ENCODE peak calls at places on chromosomes 13 and 19, in seven cellular contexts. C is suprapubic skin, T is A549, S is Peyer's patch, F is IMR-90, H is heart left ventricle, V is spleen. P is an unnamed sample.

GRCh38 chr19:38278751-38279150 is 14.4 kb downstream of the SPINT2 start:
- DNase-seq in T (no peak), H (no peak), F (no peak), V (no peak), C (no peak), S (no peak), P (no peak)

GRCh38 chr13:46385946-46386345 is 1.1 kb downstream of the RUBCNL start:
- DNase-seq in T (no peak), F (no peak), V (no peak), S (no peak), C (no peak), H (no peak), P (no peak)

GRCh38 chr13:33536639-33537425 is 251.3 kb upstream of the STARD13 start:
- DNase-seq in H (no peak), S (no peak), F (peak), T (no peak), V (no peak), C (no peak), P (no peak)

GRCh38 chr19:41255171-41255570 is 9.0 kb upstream of the HNRNPUL1 start:
- DNase-seq in S (no peak), F (no peak), H (no peak), T (no peak), C (no peak), V (no peak), P (no peak)

GRCh38 chr19:40599331-40600085 is 1.7 kb upstream of the LTBP4 start:
- DNase-seq in F (no peak), C (no peak), V (no peak), S (no peak), T (no peak), H (peak), P (no peak)

GRCh38 chr13:27406178-27406939 is 18.1 kb upstream of the GTF3A start:
- DNase-seq in H (no peak), S (no peak), V (no peak), F (peak), T (peak), C (no peak), P (no peak)

GRCh38 chr13:78742659-78743058 is 83.7 kb upstream of the OBI1 start:
- DNase-seq in F (no peak), H (no peak), T (no peak), S (no peak), V (no peak), C (no peak), P (no peak)

GRCh38 chr13:98821372-98822237 is 69.1 kb upstream of the SLC15A1 start:
- DNase-seq in C (no peak), T (no peak), F (no peak), V (no peak), H (no peak), S (no peak), P (no peak)

GRCh38 chr19:4870025-4870700 is 2.7 kb upstream of the PLIN3 start:
- DNase-seq in S (no peak), F (peak), H (no peak), T (peak), C (no peak), V (peak), P (no peak)

GRCh38 chr19:50978772-50979390 is 4.8 kb downstream of the KLK7 start:
- DNase-seq in S (no peak), C (no peak), H (no peak), F (no peak), T (no peak), V (no peak), P (no peak)

GRCh38 chr13:109809216-109809890 is 23.0 kb upstream of the IRS2 start:
- DNase-seq in S (no peak), H (no peak), F (peak), V (no peak), C (no peak), T (no peak), P (no peak)

GRCh38 chr13:97043302-97043701 is 49.0 kb upstream of the OXGR1 start:
- DNase-seq in F (no peak), S (no peak), C (no peak), H (no peak), T (no peak), V (no peak), P (no peak)

GRCh38 chr19:4970558-4971423 is 1.9 kb downstream of the KDM4B start:
- DNase-seq in F (no peak), S (no peak), H (no peak), C (no peak), V (peak), T (no peak), P (no peak)

GRCh38 chr13:67421475-67421874 is 191.3 kb upstream of the PCDH9 start:
- DNase-seq in S (no peak), C (no peak), V (no peak), H (no peak), T (no peak), F (no peak), P (no peak)

GRCh38 chr13:51978836-51979556 is 32.3 kb downstream of the ATP7B start:
- DNase-seq in C (no peak), S (no peak), H (no peak), F (no peak), V (no peak), T (no peak), P (no peak)

GRCh38 chr13:73937420-73937819 is 196.8 kb downstream of the KLF12 start:
- DNase-seq in T (no peak), S (no peak), C (no peak), H (no peak), F (no peak), V (no peak), P (no peak)

GRCh38 chr13:83620535-83621220 is 261.6 kb downstream of the SLITRK1 start:
- DNase-seq in V (no peak), H (no peak), F (peak), T (no peak), S (no peak), C (no peak), P (no peak)

GRCh38 chr19:18469245-18470107 is 31.5 kb upstream of the ISYNA1 start:
- DNase-seq in F (peak), V (peak), C (no peak), H (peak), S (peak), T (peak), P (peak)

GRCh38 chr13:111228262-111229144 is 91.9 kb upstream of the TEX29 start:
- DNase-seq in T (no peak), S (no peak), H (no peak), V (no peak), C (no peak), F (peak), P (no peak)

GRCh38 chr13:96822900-96823299 is 171.4 kb downstream of the OXGR1 start:
- DNase-seq in V (no peak), F (no peak), C (no peak), S (no peak), H (no peak), T (peak), P (no peak)

GRCh38 chr13:80037505-80037888 is 303.4 kb downstream of the SPRY2 start:
- DNase-seq in V (no peak), T (no peak), F (peak), S (no peak), H (no peak), C (no peak), P (no peak)

GRCh38 chr13:23506821-23507210 is 63.4 kb upstream of the TNFRSF19 start:
- DNase-seq in C (no peak), S (no peak), F (peak), T (no peak), H (peak), V (no peak), P (no peak)

GRCh38 chr19:19372656-19373416 is 32.6 kb upstream of the GATAD2A start:
- DNase-seq in V (peak), H (peak), T (peak), F (peak), C (no peak), S (peak), P (peak)

GRCh38 chr19:50562996-50563395 is 5.2 kb downstream of the LRRC4B start:
- DNase-seq in V (no peak), S (no peak), T (no peak), F (no peak), H (no peak), C (no peak), P (no peak)

GRCh38 chr19:28836366-28836765 is 376.6 kb downstream of the UQCRFS1 start:
- DNase-seq in F (no peak), H (no peak), T (no peak), V (no peak), C (no peak), S (no peak), P (no peak)

GRCh38 chr13:32443111-32443510 is 15.2 kb upstream of the N4BP2L1 start:
- DNase-seq in S (peak), F (peak), T (peak), H (no peak), V (no peak), C (no peak), P (peak)

GRCh38 chr13:44373601-44374347 is at the start of gene SERP2:
- DNase-seq in T (no peak), H (peak), F (no peak), V (no peak), S (no peak), C (no peak), P (no peak)

GRCh38 chr13:103009061-103009840 is 57.0 kb downstream of the SLC10A2 start:
- DNase-seq in V (no peak), S (no peak), C (no peak), T (no peak), F (no peak), H (no peak), P (no peak)

GRCh38 chr13:99651016-99651415 is 149.7 kb downstream of the TM9SF2 start:
- DNase-seq in V (no peak), T (no peak), C (no peak), F (no peak), H (no peak), S (no peak), P (no peak)

GRCh38 chr13:37729876-37730275 is 131.3 kb upstream of the POSTN start:
- DNase-seq in C (no peak), F (no peak), T (no peak), S (no peak), V (no peak), H (no peak), P (no peak)

GRCh38 chr19:31071157-31071855 is 277.9 kb downstream of the TSHZ3 start:
- DNase-seq in S (no peak), F (no peak), T (no peak), V (no peak), H (no peak), C (no peak), P (no peak)

GRCh38 chr19:56076413-56076998 is 44.6 kb downstream of the ZNF787 start:
- DNase-seq in H (peak), S (peak), V (peak), C (no peak), T (peak), F (peak), P (no peak)

GRCh38 chr19:42467437-42467760 is 24.7 kb upstream of the CXCL17 start:
- DNase-seq in H (no peak), C (no peak), V (no peak), F (no peak), S (no peak), T (no peak), P (no peak)

GRCh38 chr19:17949956-17950309 is 17.0 kb upstream of the KCNN1 start:
- DNase-seq in F (no peak), H (no peak), C (no peak), T (no peak), S (no peak), V (peak), P (no peak)

GRCh38 chr13:102617697-102618350 is 21.0 kb downstream of the TPP2 start:
- DNase-seq in F (no peak), V (no peak), H (no peak), C (no peak), T (no peak), S (no peak), P (no peak)

GRCh38 chr13:70249332-70250064 is 141.2 kb upstream of the KLHL1 start:
- DNase-seq in C (no peak), F (no peak), V (no peak), T (no peak), S (no peak), H (no peak), P (no peak)

GRCh38 chr19:12034610-12035009 is 869 bp downstream of the ZNF433 start:
- DNase-seq in V (no peak), T (no peak), S (no peak), H (no peak), C (no peak), F (no peak), P (peak)

GRCh38 chr19:12034196-12034595 is 1.3 kb downstream of the ZNF433 start:
- DNase-seq in F (no peak), H (no peak), S (no peak), C (no peak), T (no peak), V (no peak), P (no peak)

DNA sequence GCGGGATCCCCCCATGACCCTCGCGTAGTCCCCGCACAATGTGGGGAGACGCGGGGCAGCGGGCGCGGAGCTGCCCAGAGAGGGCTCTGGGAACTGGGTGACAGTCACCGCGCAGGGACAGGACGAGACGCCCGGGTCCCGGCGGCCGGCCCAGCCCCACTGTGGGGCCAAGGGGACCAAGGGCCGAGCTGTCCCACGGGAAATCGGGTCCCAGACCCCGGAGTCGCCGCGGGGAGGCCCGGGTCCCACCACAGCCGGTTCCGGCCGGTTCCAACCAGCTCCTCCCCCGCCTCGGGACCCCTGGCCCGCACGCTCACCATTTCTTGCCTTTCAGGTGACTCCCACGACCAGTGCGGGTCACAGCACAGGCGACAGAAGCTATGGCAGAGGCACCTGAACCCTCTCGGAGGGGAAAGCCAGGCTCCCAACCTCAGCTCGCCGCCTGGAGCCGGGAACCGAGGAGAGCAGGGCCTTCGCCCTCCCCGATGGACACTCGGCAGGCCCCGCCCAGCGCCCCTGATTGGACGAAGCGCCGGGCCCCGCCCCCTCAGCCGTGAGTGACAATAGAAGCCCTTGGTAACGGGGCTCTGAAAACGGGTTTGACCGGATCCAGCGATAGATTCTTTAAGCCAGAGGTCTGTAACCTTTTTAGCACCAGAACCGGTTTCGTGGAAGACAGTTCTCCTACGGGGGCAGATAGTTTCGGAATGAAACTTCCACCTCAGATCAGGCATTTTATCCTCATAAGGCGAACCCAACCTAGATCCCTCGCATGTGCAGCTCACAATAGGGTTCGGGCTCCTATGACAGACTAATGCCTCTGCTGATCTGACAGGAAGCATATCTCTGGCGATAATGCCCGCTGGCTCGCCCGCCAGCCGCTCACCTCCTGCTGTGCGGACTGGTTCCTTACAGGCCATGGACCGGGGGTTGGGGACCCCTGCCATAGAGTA is at the start of gene ZNF433:
- DNase-seq in S (peak), C (peak), T (no peak), H (peak), F (peak), V (peak), P (peak)
- TF ChIP-seq POLR2A in S (no peak), C (no peak), T (no peak), H (no peak), F (peak), V (no peak), P (peak)

GRCh38 chr19:2793577-2793976 is 8.3 kb downstream of the THOP1 start:
- DNase-seq in H (no peak), V (no peak), S (no peak), F (no peak), T (no peak), C (no peak), P (no peak)

GRCh38 chr19:2798158-2798685 is 12.9 kb downstream of the THOP1 start:
- DNase-seq in F (no peak), H (no peak), V (no peak), C (no peak), S (no peak), T (no peak), P (no peak)

GRCh38 chr19:2797280-2797679 is 12.0 kb downstream of the THOP1 start:
- DNase-seq in H (no peak), F (no peak), C (no peak), T (no peak), S (no peak), V (no peak), P (no peak)

GRCh38 chr19:2796659-2797266 is 11.5 kb downstream of the THOP1 start:
- DNase-seq in F (no peak), C (no peak), S (no peak), T (no peak), H (peak), V (no peak), P (no peak)

DNA sequence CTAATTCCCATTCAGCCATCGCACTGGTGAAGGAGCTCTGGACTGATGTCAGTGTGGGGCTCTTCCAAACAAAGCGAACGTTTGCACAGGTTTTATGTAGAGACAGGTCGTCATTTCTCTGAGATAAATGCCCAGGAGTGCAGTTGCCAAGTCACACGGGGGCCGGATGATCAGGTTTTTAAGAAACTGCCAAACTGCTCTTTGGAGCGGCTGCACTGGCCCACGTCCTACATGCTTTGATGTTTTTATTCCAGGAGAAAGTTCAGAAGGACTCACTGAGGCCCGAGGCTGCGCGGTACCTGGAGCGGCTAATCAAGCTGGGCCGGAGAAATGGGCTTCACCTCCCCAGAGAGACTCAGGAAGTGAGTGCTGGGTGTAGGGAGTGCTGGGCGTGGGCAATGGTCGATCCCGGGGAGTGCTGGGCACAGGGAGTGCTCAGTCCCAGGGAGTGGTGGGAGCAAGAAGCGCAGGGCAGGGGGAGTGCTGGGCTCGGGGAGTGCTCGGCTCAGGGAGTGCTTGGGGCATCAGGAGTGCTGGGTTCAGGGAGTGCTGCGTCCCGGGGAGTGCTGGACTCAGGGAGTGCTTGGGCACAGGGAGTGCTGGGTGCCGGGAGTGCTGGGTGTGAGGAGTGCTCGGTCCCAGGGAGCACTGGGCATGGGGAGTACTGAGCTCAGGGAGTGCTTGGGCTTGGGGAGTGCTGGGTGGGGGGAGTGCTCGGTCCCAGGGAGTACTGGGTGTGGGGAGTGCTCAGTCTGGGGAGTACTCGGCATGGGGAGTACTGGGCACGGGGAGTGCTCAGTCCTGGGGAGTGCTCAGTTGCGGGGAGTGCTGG is 10.7 kb downstream of the THOP1 start:
- DNase-seq in F (no peak), T (no peak), V (no peak), C (no peak), S (no peak), H (no peak), P (no peak)
- TF ChIP-seq POLR2A in F (no peak), T (no peak), V (no peak), C (no peak), S (no peak), H (no peak), P (no peak)

GRCh38 chr19:35710784-35711723 is 6.7 kb downstream of the ZBTB32 start:
- DNase-seq in V (no peak), T (no peak), F (no peak), C (no peak), H (no peak), S (peak), P (no peak)
- TF ChIP-seq POLR2A in V (no peak), T (peak), F (no peak), C (no peak), H (no peak), S (no peak), P (no peak)

DNA sequence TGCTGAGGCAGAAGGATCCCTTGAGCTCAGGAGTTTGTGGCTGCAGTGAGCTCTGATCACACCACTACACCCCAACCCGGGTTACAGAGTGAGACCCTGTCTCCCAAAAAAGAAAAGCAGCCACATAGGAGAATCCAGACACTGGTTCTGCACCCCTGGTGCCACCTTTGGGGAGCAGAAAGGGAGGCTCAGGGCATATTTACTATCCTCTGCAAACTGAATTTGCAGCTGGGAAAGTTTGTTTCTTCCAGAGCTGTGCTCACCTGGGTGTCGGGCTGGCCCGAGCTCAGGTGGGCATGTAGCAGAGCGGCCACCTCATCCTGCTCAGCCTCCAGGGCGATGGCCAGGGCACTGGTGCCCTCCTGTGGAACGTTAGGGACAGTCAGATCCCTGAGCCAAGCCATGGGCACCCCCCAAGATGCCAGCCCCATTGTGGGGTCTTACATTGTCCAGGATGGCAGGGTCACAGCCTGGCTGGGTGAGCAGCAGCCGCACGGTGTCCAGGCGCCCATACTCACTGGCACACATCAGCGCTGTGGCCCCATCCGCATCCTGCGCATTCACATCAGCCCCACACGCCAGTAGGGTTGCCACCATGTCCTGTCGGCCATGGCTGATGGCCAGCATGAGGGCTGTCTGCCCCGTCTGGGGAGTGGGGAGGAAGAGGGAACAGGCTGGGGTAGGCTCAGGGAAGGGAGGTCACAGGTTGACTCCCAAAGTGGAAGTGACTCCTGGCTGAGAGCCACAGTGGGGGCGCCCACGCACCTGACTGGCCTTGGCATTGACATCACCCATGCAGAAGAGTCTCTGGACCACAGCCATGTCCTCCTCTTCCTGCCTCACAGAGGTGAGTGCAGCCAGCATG is 3.1 kb downstream of the RPS28 start:
- DNase-seq in H (peak), C (no peak), T (no peak), V (no peak), F (no peak), S (no peak), P (no peak)
- TF ChIP-seq POLR2A in H (no peak), C (no peak), T (peak), V (no peak), F (no peak), S (no peak), P (no peak)

GRCh38 chr19:16659464-16659831 is 496 bp downstream of the SMIM7 start:
- DNase-seq in H (no peak), V (no peak), S (no peak), T (no peak), C (no peak), F (no peak), P (no peak)

GRCh38 chr19:16659832-16660708 is at the start of gene SMIM7:
- DNase-seq in S (peak), H (peak), T (peak), C (peak), F (peak), V (peak), P (peak)

GRCh38 chr19:16661480-16662034 is 618 bp downstream of the TMEM38A start:
- DNase-seq in S (peak), H (peak), V (no peak), T (no peak), F (no peak), C (peak), P (peak)

GRCh38 chr19:16657384-16657783 is 2.6 kb downstream of the SMIM7 start:
- DNase-seq in S (no peak), F (no peak), T (no peak), V (no peak), H (no peak), C (no peak), P (no peak)

GRCh38 chr19:16660763-16661479 is at the start of gene TMEM38A:
- DNase-seq in C (peak), F (no peak), T (no peak), S (peak), V (peak), H (peak), P (peak)
- TF ChIP-seq POLR2A in C (no peak), F (no peak), T (peak), S (no peak), V (no peak), H (no peak), P (no peak)

GRCh38 chr19:645912-646797 is 6.5 kb downstream of the FGF22 start:
- DNase-seq in F (no peak), S (no peak), C (no peak), V (peak), H (no peak), T (no peak), P (no peak)
- TF ChIP-seq POLR2A in F (no peak), S (no peak), C (no peak), V (no peak), H (no peak), T (no peak), P (no peak)

P was measured in tibial nerve.